ENCODE peak calls at places on chromosomes 4 and X, in five cellular contexts. One of them, this sample, is unnamed.

GRCh38 chr4:38677466-38677865 is 13.5 kb downstream of the KLF3 start:
- DNase-seq in nucleus accumbens: no peak
- DNase-seq in HTR-8/SVneo: no peak
- DNase-seq in AML-193: no peak
- DNase-seq in stimulated activated CD4-positive, alpha-beta T cell treated with anti-CD3 and anti-CD28 coated beads, Interleukin-4, amount 100 ng/mL, for 1 hour: no peak
- DNase-seq in this sample: no peak

GRCh38 chrX:149541521-149542047 is 772 bp downstream of the EOLA1 start:
- DNase-seq in HTR-8/SVneo: no peak
- DNase-seq in AML-193: no peak
- DNase-seq in stimulated activated CD4-positive, alpha-beta T cell treated with anti-CD3 and anti-CD28 coated beads, Interleukin-4, amount 100 ng/mL, for 1 hour: no peak
- DNase-seq in nucleus accumbens: no peak
- DNase-seq in this sample: no peak

GRCh38 chr4:121034010-121034409 is 38.3 kb downstream of the NDNF start:
- DNase-seq in AML-193: no peak
- DNase-seq in stimulated activated CD4-positive, alpha-beta T cell treated with anti-CD3 and anti-CD28 coated beads, Interleukin-4, amount 100 ng/mL, for 1 hour: no peak
- DNase-seq in HTR-8/SVneo: no peak
- DNase-seq in nucleus accumbens: no peak
- DNase-seq in this sample: no peak

GRCh38 chr4:183505556-183506388 is 914 bp downstream of the ING2 start:
- DNase-seq in stimulated activated CD4-positive, alpha-beta T cell treated with anti-CD3 and anti-CD28 coated beads, Interleukin-4, amount 100 ng/mL, for 1 hour: peak
- DNase-seq in nucleus accumbens: peak
- DNase-seq in AML-193: peak
- DNase-seq in HTR-8/SVneo: peak
- DNase-seq in this sample: peak

GRCh38 chrX:40227111-40227510 is 129.4 kb upstream of the BCOR start:
- DNase-seq in HTR-8/SVneo: no peak
- DNase-seq in AML-193: no peak
- DNase-seq in nucleus accumbens: no peak
- DNase-seq in stimulated activated CD4-positive, alpha-beta T cell treated with anti-CD3 and anti-CD28 coated beads, Interleukin-4, amount 100 ng/mL, for 1 hour: no peak
- DNase-seq in this sample: no peak

GRCh38 chr4:144716778-144717177 is 70.8 kb downstream of the HHIP start:
- DNase-seq in HTR-8/SVneo: no peak
- DNase-seq in AML-193: no peak
- DNase-seq in stimulated activated CD4-positive, alpha-beta T cell treated with anti-CD3 and anti-CD28 coated beads, Interleukin-4, amount 100 ng/mL, for 1 hour: no peak
- DNase-seq in nucleus accumbens: no peak
- DNase-seq in this sample: no peak

GRCh38 chr4:97153042-97153441 is 990.2 kb downstream of the STPG2 start:
- DNase-seq in HTR-8/SVneo: no peak
- DNase-seq in nucleus accumbens: no peak
- DNase-seq in AML-193: no peak
- DNase-seq in stimulated activated CD4-positive, alpha-beta T cell treated with anti-CD3 and anti-CD28 coated beads, Interleukin-4, amount 100 ng/mL, for 1 hour: no peak
- DNase-seq in this sample: peak

GRCh38 chr4:41927761-41928499 is 7.3 kb upstream of the TMEM33 start:
- DNase-seq in stimulated activated CD4-positive, alpha-beta T cell treated with anti-CD3 and anti-CD28 coated beads, Interleukin-4, amount 100 ng/mL, for 1 hour: no peak
- DNase-seq in nucleus accumbens: no peak
- DNase-seq in HTR-8/SVneo: no peak
- DNase-seq in AML-193: no peak
- DNase-seq in this sample: no peak

GRCh38 chrX:2955281-2955680 is 26.1 kb upstream of the ARSD start:
- DNase-seq in stimulated activated CD4-positive, alpha-beta T cell treated with anti-CD3 and anti-CD28 coated beads, Interleukin-4, amount 100 ng/mL, for 1 hour: no peak
- DNase-seq in nucleus accumbens: no peak
- DNase-seq in AML-193: no peak
- DNase-seq in HTR-8/SVneo: no peak
- DNase-seq in this sample: no peak

GRCh38 chrX:23066588-23067281 is 67.0 kb downstream of the DDX53 start:
- DNase-seq in nucleus accumbens: no peak
- DNase-seq in HTR-8/SVneo: no peak
- DNase-seq in AML-193: no peak
- DNase-seq in stimulated activated CD4-positive, alpha-beta T cell treated with anti-CD3 and anti-CD28 coated beads, Interleukin-4, amount 100 ng/mL, for 1 hour: no peak
- DNase-seq in this sample: no peak

This sample was measured in WERI-Rb-1.